ENCODE peak calls at places on chromosome 2, in five cellular contexts. H is stimulated activated CD4-positive, alpha-beta T cell treated with anti-CD3 and anti-CD28 coated beads, Interleukin-12 subunit alpha, Interleukin-12 subunit beta, amount 100 ng/mL, for 48 hours; N is mucosa of descending colon; M is IMR-90; A is fibroblast of pulmonary artery. B is an unnamed sample.

GRCh38 chr2:7634370-7634769 is 717.2 kb downstream of the RNF144A start:
- DNase-seq in M (no peak), A (no peak), N (no peak), H (no peak), B (no peak)

GRCh38 chr2:234076451-234076850 is 25.9 kb downstream of the SPP2 start:
- DNase-seq in H (no peak), A (no peak), N (no peak), M (no peak), B (no peak)

GRCh38 chr2:44638649-44639048 is 276.9 kb downstream of the CAMKMT start:
- DNase-seq in A (no peak), M (no peak), N (no peak), H (no peak), B (no peak)

GRCh38 chr2:102401868-102402267 is 21.1 kb upstream of the IL18RAP start:
- DNase-seq in H (no peak), A (no peak), M (no peak), N (no peak), B (no peak)

GRCh38 chr2:165778187-165778556 is 15.9 kb downstream of the GALNT3 start:
- DNase-seq in N (no peak), A (no peak), H (no peak), M (no peak), B (no peak)

GRCh38 chr2:18910843-18911242 is 321.5 kb upstream of the NT5C1B start:
- DNase-seq in N (no peak), A (peak), M (peak), H (no peak), B (peak)

GRCh38 chr2:126657146-126657635 is 1.2 kb downstream of the GYPC start:
- DNase-seq in H (no peak), A (peak), N (peak), M (peak), B (peak)

GRCh38 chr2:104406273-104406726 is 447.6 kb upstream of the POU3F3 start:
- DNase-seq in M (no peak), N (no peak), A (no peak), H (no peak), B (no peak)

GRCh38 chr2:146666336-146666735 is 1178.5 kb upstream of the ACVR2A start:
- DNase-seq in N (no peak), M (peak), A (peak), H (no peak), B (peak)